ENCODE peak calls at places on chromosomes 1 and 21, in five cellular contexts. I is IMR-90, D is transverse colon, E is HepG2, M is H54. X is an unnamed sample.

GRCh38 chr21:32603131-32603530 is 9.0 kb downstream of the CFAP298 start:
- DNase-seq in I (no peak), M (no peak), E (no peak), D (no peak), X (no peak)

GRCh38 chr1:58618303-58618702 is 41.3 kb upstream of the TACSTD2 start:
- DNase-seq in E (no peak), I (peak; percentile 99), D (peak; percentile 18), M (peak; percentile 62), X (no peak)

GRCh38 chr1:17161137-17161700 is 42.0 kb upstream of the PADI2 start:
- DNase-seq in E (no peak), D (no peak), I (peak; percentile 11), M (no peak), X (no peak)

GRCh38 chr1:177983824-177984528 is 14.1 kb upstream of the SEC16B start:
- DNase-seq in M (peak; percentile 31), E (peak; percentile 7), D (peak; percentile 21), I (peak; percentile 98), X (no peak)

GRCh38 chr1:87134061-87134460 is 194.6 kb upstream of the LMO4 start:
- DNase-seq in M (no peak), I (peak; percentile 34), E (no peak), D (no peak), X (no peak)

GRCh38 chr1:16221499-16221898 is 9.0 kb upstream of the ARHGEF19 start:
- DNase-seq in E (no peak), D (no peak), M (no peak), I (no peak), X (no peak)

GRCh38 chr1:168972887-168973286 is 133.6 kb upstream of the ATP1B1 start:
- DNase-seq in I (no peak), D (no peak), M (no peak), E (no peak), X (no peak)

GRCh38 chr21:39345440-39345839 is 3.4 kb downstream of the HMGN1 start:
- DNase-seq in E (no peak), I (no peak), M (no peak), D (no peak), X (no peak)

GRCh38 chr1:225944951-225945350 is 3.9 kb upstream of the LEFTY2 start:
- DNase-seq in I (no peak), E (no peak), D (no peak), M (no peak), X (peak; percentile 70)

GRCh38 chr1:80457409-80457808 is 1343.3 kb upstream of the ADGRL2 start:
- DNase-seq in E (no peak), M (no peak), I (no peak), D (no peak), X (no peak)

GRCh38 chr1:22295856-22296255 is 153.0 kb upstream of the WNT4 start:
- DNase-seq in I (no peak), D (no peak), M (no peak), E (no peak), X (no peak)

GRCh38 chr1:39116868-39117728 is 87.4 kb upstream of the MACF1 start:
- DNase-seq in D (no peak), I (no peak), M (no peak), E (peak; percentile 84), X (no peak)

GRCh38 chr1:32681501-32681900 is 21.1 kb downstream of the SYNC start:
- DNase-seq in D (no peak), E (no peak), I (peak; percentile 28), M (no peak), X (no peak)

GRCh38 chr1:93661829-93662474 is 19.7 kb downstream of the BCAR3 start:
- DNase-seq in I (peak; percentile 89), M (no peak), E (no peak), D (no peak), X (no peak)

GRCh38 chr1:13860023-13860422 is 160.0 kb downstream of the PRDM2 start:
- DNase-seq in M (no peak), I (no peak), E (no peak), D (peak; percentile 28), X (no peak)

GRCh38 chr1:224690576-224690975 is 74.5 kb downstream of the CNIH3 start:
- DNase-seq in I (no peak), E (no peak), D (no peak), M (no peak), X (no peak)

GRCh38 chr1:111621050-111621449 is 1.5 kb downstream of the RAP1A start:
- DNase-seq in E (no peak), M (no peak), I (peak; percentile 11), D (no peak), X (no peak)

GRCh38 chr21:29305068-29305467 is 6.3 kb downstream of the BACH1 start:
- DNase-seq in I (no peak), D (no peak), E (no peak), M (no peak), X (no peak)

GRCh38 chr1:85240174-85240601 is 19.3 kb downstream of the C1orf52 start:
- DNase-seq in I (peak; percentile 18), D (no peak), M (no peak), E (no peak), X (no peak)

GRCh38 chr1:234737915-234738314 is 127.9 kb upstream of the IRF2BP2 start:
- DNase-seq in D (no peak), M (no peak), I (no peak), E (no peak), X (no peak)

GRCh38 chr21:45818276-45818903 is 163.2 kb upstream of the COL6A1 start:
- DNase-seq in M (peak; percentile 31), I (peak; percentile 90), E (no peak), D (no peak), X (no peak)

GRCh38 chr1:47231314-47232186 is 475 bp downstream of the TAL1 start:
- DNase-seq in M (no peak), E (no peak), D (no peak), I (peak; percentile 33), X (no peak)

GRCh38 chr1:226217273-226217672 is 6.2 kb upstream of the MIXL1 start:
- DNase-seq in D (no peak), E (no peak), I (peak; percentile 73), M (no peak), X (no peak)

GRCh38 chr1:231949277-231950122 is 322.9 kb downstream of the DISC1 start:
- DNase-seq in E (no peak), D (no peak), I (no peak), M (no peak), X (no peak)

GRCh38 chr1:183164350-183164749 is 21.7 kb upstream of the LAMC2 start:
- DNase-seq in D (no peak), M (peak; percentile 56), I (peak; percentile 64), E (no peak), X (no peak)

GRCh38 chr1:109783436-109783835 is 19.7 kb upstream of the EPS8L3 start:
- DNase-seq in E (no peak), M (peak; percentile 73), I (peak; percentile 76), D (no peak), X (peak; percentile 59)

GRCh38 chr1:208254862-208255261 is 10.7 kb upstream of the PLXNA2 start:
- DNase-seq in D (no peak), E (no peak), M (no peak), I (peak; percentile 52), X (no peak)

GRCh38 chr1:23194119-23194984 is 22.9 kb downstream of the HTR1D start:
- DNase-seq in M (peak; percentile 48), E (no peak), D (no peak), I (peak; percentile 95), X (no peak)

GRCh38 chr1:92992066-92992465 is 30.8 kb upstream of the DIPK1A start:
- DNase-seq in D (no peak), E (no peak), I (peak; percentile 6), M (no peak), X (no peak)

GRCh38 chr1:24201941-24202440 is 14.9 kb upstream of the IFNLR1 start:
- DNase-seq in I (peak; percentile 86), E (peak; percentile 68), M (peak; percentile 72), D (peak; percentile 94), X (no peak)

DNA sequence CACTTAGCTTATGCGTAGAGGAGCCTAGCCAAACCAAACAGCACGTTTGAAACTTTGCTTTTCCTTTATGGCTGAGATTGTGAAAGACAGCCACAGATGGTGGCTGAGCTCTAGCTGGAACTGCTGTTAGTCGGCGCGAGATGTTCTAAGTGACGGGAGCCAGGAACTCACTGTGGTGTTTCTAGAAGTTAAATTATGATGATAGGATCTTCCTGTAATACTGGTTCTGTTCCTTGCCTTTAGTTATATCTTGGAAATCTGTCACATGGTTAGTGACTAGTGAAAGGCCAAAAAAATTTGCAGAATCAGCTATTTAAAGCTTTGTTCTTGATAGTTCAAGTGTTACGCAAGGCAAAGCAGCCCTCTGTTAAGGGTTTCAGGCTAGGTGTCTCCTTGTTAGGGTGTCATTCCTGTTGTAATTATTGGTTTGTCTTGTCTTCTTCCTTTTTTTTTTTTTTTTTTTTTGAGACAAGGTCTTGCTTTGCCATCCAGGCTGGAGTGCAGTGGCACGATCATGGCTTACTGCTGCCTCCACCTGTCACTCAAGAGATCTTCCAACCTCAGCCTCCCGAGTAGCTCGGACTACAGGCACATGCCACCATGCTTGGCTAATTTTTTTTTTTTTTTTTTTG is 22.6 kb downstream of the AK4 start:
- DNase-seq in M (no peak), E (no peak), D (peak; percentile 35), I (peak; percentile 42), X (no peak)
- TF ChIP-seq POLR2A in M (no peak), E (no peak), D (no peak), I (no peak), X (no peak)

GRCh38 chr1:52142220-52143153 is 598 bp downstream of the ZFYVE9 start:
- DNase-seq in D (peak; percentile 36), E (peak; percentile 39), I (peak; percentile 52), M (peak; percentile 31), X (peak; percentile 81)
- TF ChIP-seq POLR2A in D (no peak), E (no peak), I (peak; percentile 54), M (no peak), X (no peak)

DNA sequence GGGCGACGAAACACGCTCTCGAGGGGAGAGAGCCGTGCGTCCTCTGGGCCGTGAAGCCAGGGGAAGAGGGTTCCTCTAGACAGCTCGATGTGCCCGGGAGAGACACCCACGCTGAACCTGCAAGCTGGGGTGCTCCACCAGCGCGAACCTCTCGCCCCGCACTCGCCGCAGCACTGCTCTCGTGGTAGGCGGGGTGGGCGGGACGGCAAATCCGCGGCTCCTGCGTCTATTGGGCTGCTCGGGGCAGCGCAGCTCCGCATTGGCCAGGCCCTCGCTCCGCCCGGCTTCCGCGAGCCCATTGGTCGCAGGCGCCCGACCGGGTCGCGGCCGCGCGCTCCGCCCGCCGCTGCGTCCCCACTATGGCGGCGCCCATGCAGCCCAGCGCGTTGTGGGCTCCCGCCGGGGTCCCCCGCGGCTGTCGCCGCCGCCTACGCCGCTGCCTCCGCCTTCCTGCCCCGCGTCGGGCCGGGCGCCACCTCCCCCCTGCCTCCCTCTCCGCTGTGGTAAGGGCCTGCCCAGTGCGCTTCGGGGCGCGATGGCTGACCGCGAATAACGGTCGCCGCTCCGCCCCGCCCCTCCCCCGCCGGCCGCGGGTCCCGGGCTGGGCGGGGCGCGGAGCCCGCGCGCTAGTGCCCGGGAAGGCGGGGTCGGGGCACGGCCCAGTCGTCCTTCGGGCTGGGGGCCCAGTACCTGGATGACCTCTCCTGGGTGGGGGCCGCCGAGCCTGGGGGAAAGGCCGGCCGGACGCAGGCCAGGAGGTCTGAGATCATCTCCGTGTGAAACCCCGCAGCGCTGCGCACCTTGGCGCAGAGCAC is at the start of gene ST3GAL3:
- DNase-seq in E (peak; percentile 82), I (peak; percentile 90), D (peak; percentile 94), M (peak; percentile 90), X (peak; percentile 96)
- TF ChIP-seq POLR2A in E (peak; percentile 99), I (peak; percentile 79), D (peak; percentile 45), M (peak; percentile 95), X (no peak)

DNA sequence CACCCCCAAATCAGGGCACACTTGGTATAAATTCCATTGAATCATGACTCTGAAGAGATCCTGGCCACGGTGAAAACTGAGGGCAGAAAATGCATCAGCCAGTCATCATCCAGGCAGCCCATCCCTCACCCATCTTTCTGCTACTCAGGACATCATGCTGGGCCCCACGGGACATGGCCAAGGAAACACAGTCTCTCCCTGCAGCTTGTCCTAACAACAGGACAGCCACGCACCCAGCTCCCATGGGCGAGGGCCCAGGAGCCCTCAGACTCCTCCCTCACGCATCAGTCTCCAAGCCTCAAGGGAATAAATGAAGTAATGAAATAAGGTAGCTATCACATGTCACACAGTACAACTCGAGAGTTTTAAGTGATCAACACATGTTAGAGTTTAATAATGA is 37.8 kb downstream of the ELK4 start:
- DNase-seq in M (no peak), E (no peak), I (no peak), D (no peak), X (no peak)
- TF ChIP-seq POLR2A in M (no peak), E (no peak), I (no peak), D (no peak), X (no peak)

X was measured in spleen.